ENCODE peak calls at places on chromosome 21, in five cellular contexts. Q is esophagus muscularis mucosa, I is NT2/D1, N is BE2C, H is IMR-90. M is an unnamed sample.
A peak's percentile ranks its signal among the peaks of the same experiment; 100 is the strongest.

GRCh38 chr21:38422067-38422466 is 76.2 kb downstream of the ERG start:
- DNase-seq in I (no peak), H (no peak), Q (no peak), N (no peak), M (no peak)

GRCh38 chr21:16863541-16863940 is 649.3 kb upstream of the CXADR start:
- DNase-seq in Q (no peak), I (no peak), N (no peak), H (no peak), M (no peak)

GRCh38 chr21:42254631-42255030 is 35.7 kb downstream of the ABCG1 start:
- DNase-seq in Q (no peak), H (no peak), I (no peak), N (no peak), M (no peak)

GRCh38 chr21:27525780-27526179 is 558.9 kb upstream of the ADAMTS5 start:
- DNase-seq in H (no peak), N (no peak), Q (no peak), I (no peak), M (no peak)

GRCh38 chr21:21163904-21164303 is 165.7 kb downstream of the NCAM2 start:
- DNase-seq in H (peak; percentile 82), N (peak; percentile 68), I (peak; percentile 70), Q (no peak), M (no peak)

GRCh38 chr21:42002421-42002958 is 7.7 kb downstream of the ZBTB21 start:
- DNase-seq in H (peak; percentile 98), I (no peak), N (no peak), Q (peak; percentile 55), M (no peak)

GRCh38 chr21:17784604-17785402 is 34.4 kb downstream of the C21orf91 start:
- DNase-seq in N (no peak), Q (no peak), I (no peak), H (no peak), M (no peak)

GRCh38 chr21:37828515-37828914 is 87.7 kb downstream of the KCNJ6 start:
- DNase-seq in I (no peak), H (no peak), N (no peak), Q (no peak), M (no peak)

GRCh38 chr21:28943631-28944030 is 49.0 kb downstream of the LTN1 start:
- DNase-seq in I (no peak), N (no peak), H (peak; percentile 28), Q (no peak), M (no peak)

GRCh38 chr21:42114646-42115045 is 43.5 kb downstream of the UMODL1 start:
- DNase-seq in I (no peak), H (no peak), Q (no peak), N (no peak), M (no peak)

DNA sequence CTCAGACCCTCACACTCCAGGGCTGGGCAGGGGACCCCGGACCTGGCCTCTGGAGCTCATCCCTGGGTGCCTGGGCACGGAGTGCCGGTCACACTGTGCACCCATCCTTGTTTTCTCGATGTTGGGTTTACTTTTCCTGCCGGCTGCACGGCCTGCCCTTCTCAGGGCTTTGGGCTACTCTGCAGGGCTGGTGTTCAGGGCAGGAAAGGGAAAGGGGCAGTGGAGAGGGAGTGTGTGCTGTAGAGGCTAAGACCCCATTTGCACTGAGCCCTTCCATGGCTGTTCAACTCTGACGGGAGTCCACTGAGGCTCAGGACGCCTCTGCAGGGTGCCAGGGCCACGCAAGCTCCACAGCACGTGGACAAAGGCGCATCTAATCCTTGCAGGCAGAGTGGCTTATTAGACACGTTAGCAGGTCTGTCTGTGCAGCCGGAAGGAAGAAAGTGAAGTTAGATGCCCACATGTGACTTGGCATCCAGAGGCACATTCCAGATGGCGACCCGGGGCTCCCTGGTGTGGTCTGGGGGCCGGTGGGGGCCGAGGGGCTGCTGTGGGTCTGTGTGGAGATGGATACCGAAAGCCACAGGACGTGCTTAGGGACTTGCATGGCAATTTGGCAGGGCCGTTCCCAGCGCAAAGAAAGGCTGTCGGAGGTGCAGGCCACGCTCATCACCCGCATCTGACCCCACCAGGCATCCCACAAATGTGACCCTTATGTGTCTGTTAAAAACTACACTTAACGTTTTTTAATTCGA is 33.6 kb downstream of the COL18A1 start:
- DNase-seq in N (no peak), Q (no peak), I (no peak), H (no peak), M (no peak)
- H3K4me1 ChIP-seq in N (peaks cover 3% of the 10 kb centered on the region), Q (peaks cover 48% of the 10 kb centered on the region), I (peaks cover 27% of the 10 kb centered on the region), H (peaks cover 14% of the 10 kb centered on the region), M (no peaks in the 10 kb centered on the region)

DNA sequence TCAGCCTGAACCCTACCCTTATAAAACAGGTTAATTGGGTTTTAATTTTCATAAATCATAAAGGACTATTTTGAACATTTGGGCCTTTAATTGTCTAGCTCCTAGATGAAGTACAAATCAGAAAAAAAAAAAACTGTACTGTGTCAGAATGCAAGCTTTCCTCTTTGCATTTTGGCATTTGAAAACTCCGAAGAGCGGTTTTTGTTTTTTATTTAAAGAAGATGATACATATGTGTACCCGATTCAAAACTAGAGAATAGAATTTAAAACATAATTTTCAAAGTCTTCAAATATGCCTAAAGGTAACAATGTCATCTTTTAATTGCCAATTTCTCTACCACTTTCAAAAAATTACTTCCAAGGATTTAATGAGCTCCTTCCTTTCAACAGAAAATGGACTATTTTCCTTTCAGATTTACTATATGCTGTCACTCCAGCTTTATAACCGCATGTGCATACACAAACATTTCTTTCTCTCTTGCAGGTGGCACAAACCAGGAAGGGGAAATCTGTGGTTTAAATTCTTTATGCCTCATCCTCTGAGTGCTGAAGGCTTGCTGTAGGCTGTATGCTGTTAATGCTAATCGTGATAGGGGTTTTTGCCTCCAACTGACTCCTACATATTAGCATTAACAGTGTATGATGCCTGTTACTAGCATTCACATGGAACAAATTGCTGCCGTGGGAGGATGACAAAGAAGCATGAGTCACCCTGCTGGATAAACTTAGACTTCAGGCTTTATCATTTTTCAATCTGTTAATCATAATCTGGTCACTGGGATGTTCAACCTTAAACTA is 33.7 kb downstream of the MRPL39 start:
- DNase-seq in H (peak; percentile 99), Q (no peak), I (no peak), N (peak; percentile 51), M (no peak)
- H3K4me3 ChIP-seq in H (no peak overlapping the region), Q (no peak overlapping the region), I (no peak overlapping the region), N (no peak overlapping the region), M (no peak overlapping the region)

DNA sequence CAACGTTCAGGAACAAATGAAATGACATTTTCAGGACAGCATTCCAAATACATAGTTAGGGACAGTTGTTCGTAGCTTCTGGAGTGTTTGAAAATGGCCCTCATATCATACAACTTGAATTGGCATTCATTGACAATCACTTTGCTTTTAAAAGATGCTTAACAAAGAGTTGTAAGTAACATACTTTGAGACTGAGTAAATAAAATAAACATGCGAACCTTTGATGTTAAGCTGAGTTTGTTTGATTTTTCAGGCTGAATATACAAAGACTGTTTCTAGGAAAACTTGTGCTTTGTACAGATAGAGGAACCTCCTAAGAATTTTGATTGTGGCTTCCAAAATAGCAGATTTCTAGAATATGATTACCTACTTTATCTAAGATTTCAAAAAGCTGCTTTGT is 45.3 kb downstream of the ITSN1 start:
- DNase-seq in N (no peak), H (peak; percentile 24), Q (no peak), I (no peak), M (no peak)
- H3K4me1 ChIP-seq in N (peaks cover 9% of the 10 kb centered on the region), H (peaks cover 13% of the 10 kb centered on the region), Q (peaks cover 57% of the 10 kb centered on the region), I (peaks cover 6% of the 10 kb centered on the region), M (no peaks in the 10 kb centered on the region)

GRCh38 chr21:45957551-45957950 is 24.0 kb upstream of the COL6A1 start:
- DNase-seq in I (no peak), N (no peak), Q (no peak), H (no peak), M (no peak)
- H3K4me3 ChIP-seq in I (no peak overlapping the region), N (no peak overlapping the region), Q (no peak overlapping the region), H (no peak overlapping the region), M (no peak overlapping the region)

DNA sequence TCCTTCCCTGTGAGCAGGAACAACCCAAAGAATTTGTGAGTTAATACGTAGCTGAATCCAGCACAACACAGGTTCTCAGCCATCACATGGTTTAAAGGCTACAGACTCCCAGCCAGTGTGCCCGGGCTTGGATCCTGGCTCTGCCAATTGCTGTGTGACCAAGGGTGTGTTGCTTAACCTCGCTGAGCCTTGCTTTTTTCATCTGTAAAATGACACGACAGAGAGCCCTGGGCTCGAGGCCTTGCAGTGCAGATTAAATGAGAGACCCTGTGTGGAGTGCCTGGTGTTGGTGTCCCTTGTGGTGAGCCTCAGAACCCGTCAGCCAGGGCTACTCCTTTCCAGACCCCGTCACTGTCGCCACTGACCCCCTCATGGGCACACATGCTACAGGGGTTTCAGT is 39.4 kb downstream of the CHAF1B start:
- DNase-seq in Q (no peak), I (no peak), N (no peak), H (no peak), M (no peak)
- H3K4me1 ChIP-seq in Q (peaks cover 9% of the 10 kb centered on the region), I (peaks cover 36% of the 10 kb centered on the region), N (no peaks in the 10 kb centered on the region), H (peaks cover 9% of the 10 kb centered on the region), M (no peaks in the 10 kb centered on the region)